ENCODE peak calls at places on chromosomes 2 and 18, in five cellular contexts. One of them, this sample, is unnamed.

GRCh38 chr2:202555354-202555753 is 79.4 kb upstream of the FAM117B start:
- DNase-seq in K562: no peak
- DNase-seq in H1: no peak
- DNase-seq in IMR-90: no peak
- DNase-seq in A549: no peak
- DNase-seq in this sample: no peak

GRCh38 chr2:12320027-12320734 is 396.6 kb upstream of the TRIB2 start:
- DNase-seq in H1: no peak
- DNase-seq in IMR-90: peak
- DNase-seq in A549: no peak
- DNase-seq in K562: no peak
- DNase-seq in this sample: no peak

GRCh38 chr18:63253428-63254372 is 65.9 kb downstream of the BCL2 start:
- DNase-seq in A549: no peak
- DNase-seq in H1: no peak
- DNase-seq in IMR-90: peak
- DNase-seq in K562: no peak
- DNase-seq in this sample: no peak

GRCh38 chr2:113211226-113212105 is 37.7 kb downstream of the PSD4 start:
- DNase-seq in A549: peak
- DNase-seq in IMR-90: peak
- DNase-seq in K562: no peak
- DNase-seq in H1: no peak
- DNase-seq in this sample: peak

GRCh38 chr18:70419526-70419925 is 130.7 kb downstream of the SOCS6 start:
- DNase-seq in H1: no peak
- DNase-seq in K562: no peak
- DNase-seq in IMR-90: peak
- DNase-seq in A549: no peak
- DNase-seq in this sample: no peak

GRCh38 chr2:110810404-110810803 is 78.0 kb downstream of the ACOXL start:
- DNase-seq in IMR-90: no peak
- DNase-seq in H1: no peak
- DNase-seq in A549: no peak
- DNase-seq in K562: no peak
- DNase-seq in this sample: no peak

GRCh38 chr2:37443082-37443481 is 98.7 kb downstream of the QPCT start:
- DNase-seq in K562: no peak
- DNase-seq in H1: no peak
- DNase-seq in IMR-90: no peak
- DNase-seq in A549: no peak
- DNase-seq in this sample: no peak

GRCh38 chr2:152075427-152076050 is 23.3 kb downstream of the CACNB4 start:
- DNase-seq in K562: no peak
- DNase-seq in IMR-90: no peak
- DNase-seq in H1: no peak
- DNase-seq in A549: no peak
- DNase-seq in this sample: no peak

GRCh38 chr2:241309684-241310117 is 5.8 kb downstream of the HDLBP start:
- DNase-seq in H1: peak
- DNase-seq in A549: no peak
- DNase-seq in IMR-90: peak
- DNase-seq in K562: no peak
- DNase-seq in this sample: no peak

GRCh38 chr18:51342815-51343214 is 145.3 kb upstream of the MEX3C start:
- DNase-seq in K562: peak
- DNase-seq in H1: no peak
- DNase-seq in A549: peak
- DNase-seq in IMR-90: peak
- DNase-seq in this sample: peak

DNA sequence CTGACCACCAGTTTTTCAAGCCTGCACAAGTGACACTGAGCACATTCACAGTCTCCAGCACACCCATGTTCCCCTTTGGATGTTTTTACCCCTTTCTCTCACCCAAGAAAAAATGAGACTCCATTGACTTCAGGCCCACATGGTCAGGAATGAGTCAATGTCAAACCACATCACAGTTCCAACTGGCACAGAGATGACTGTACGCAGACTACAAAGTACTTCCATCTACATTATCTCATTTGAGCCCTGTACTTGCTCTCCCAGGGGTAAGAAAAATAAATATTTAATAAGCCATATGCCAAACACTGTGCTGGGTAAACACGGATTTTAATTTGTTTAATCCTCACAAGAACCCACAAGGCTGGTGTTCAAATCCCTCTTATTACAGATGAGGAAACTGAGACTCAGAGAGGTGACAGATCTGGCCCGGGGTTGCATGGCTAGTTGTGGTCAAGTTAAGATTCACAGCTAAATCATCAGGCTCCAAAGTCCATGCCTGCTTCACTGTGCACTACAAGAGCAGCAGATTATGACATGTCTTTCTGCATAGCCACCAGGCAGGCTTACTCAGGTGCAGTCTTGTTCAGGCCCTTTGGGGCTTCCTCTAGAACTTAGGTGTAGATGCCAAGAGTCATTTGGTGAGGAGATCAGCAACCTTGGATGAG is 106.1 kb downstream of the TXNL1 start:
- DNase-seq in A549: no peak
- DNase-seq in K562: no peak
- DNase-seq in IMR-90: peak
- DNase-seq in H1: no peak
- DNase-seq in this sample: no peak
- TF ChIP-seq MAFK in A549: no peak
- TF ChIP-seq MAFK in K562: no peak
- TF ChIP-seq MAFK in IMR-90: no peak
- TF ChIP-seq MAFK in H1: no peak
- TF ChIP-seq MAFK in this sample: no peak

DNA sequence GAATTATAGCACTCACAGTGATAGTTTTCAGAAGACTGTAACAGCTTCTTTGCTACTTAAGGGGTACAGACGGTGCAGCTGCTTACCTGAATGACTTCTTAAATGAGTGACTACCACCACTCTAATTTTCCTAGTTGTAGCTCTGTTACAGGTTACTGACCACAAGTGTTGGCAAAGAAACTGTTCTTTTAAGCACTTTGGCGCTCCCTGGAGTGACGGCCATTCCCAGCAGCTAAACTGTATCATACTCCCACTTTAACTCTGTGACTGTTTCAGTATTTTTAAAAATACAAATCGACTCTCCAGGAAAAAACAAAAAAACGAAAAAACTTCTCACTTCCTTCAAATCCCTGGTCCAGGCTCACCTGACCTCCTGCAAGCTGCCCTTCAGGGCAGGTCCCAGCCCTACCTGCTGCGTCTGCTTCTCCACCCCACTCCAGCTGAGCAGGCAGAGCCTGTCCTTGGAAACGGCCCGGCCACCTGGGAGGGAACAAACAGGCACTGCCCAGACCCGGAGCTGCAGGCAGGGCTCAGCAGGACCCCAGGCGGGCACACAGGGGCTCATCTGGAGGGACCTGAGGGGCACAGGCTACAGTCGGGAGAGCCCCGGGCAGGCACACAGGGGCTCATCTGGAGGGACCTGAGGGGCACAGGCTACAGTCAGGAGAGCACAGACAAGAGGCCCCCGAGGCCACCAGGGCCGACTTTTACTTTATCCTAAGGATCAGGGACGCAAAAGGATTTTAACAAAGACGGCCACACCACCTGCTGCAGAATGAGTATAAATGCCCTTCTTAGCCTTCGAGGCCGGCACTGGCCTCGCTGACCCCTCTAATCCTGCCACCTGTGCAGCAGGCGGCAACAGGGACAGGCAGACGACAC is 24.5 kb downstream of the SLC66A2 start:
- DNase-seq in K562: no peak
- DNase-seq in A549: no peak
- DNase-seq in H1: peak
- DNase-seq in IMR-90: no peak
- DNase-seq in this sample: no peak
- TF ChIP-seq MAFK in K562: no peak
- TF ChIP-seq MAFK in A549: no peak
- TF ChIP-seq MAFK in H1: no peak
- TF ChIP-seq MAFK in IMR-90: no peak
- TF ChIP-seq MAFK in this sample: no peak

GRCh38 chr2:216574586-216574985 is 58.6 kb upstream of the IGFBP2 start:
- DNase-seq in A549: no peak
- DNase-seq in IMR-90: no peak
- DNase-seq in K562: no peak
- DNase-seq in H1: no peak
- DNase-seq in this sample: no peak

GRCh38 chr2:216571178-216571908 is 61.9 kb upstream of the IGFBP2 start:
- DNase-seq in H1: no peak
- DNase-seq in A549: no peak
- DNase-seq in K562: no peak
- DNase-seq in IMR-90: no peak
- DNase-seq in this sample: peak

GRCh38 chr2:216571909-216572513 is 61.2 kb upstream of the IGFBP2 start:
- DNase-seq in K562: no peak
- DNase-seq in A549: no peak
- DNase-seq in H1: no peak
- DNase-seq in IMR-90: no peak
- DNase-seq in this sample: peak

GRCh38 chr2:216574046-216574445 is 59.2 kb upstream of the IGFBP2 start:
- DNase-seq in K562: no peak
- DNase-seq in IMR-90: peak
- DNase-seq in H1: no peak
- DNase-seq in A549: no peak
- DNase-seq in this sample: no peak

DNA sequence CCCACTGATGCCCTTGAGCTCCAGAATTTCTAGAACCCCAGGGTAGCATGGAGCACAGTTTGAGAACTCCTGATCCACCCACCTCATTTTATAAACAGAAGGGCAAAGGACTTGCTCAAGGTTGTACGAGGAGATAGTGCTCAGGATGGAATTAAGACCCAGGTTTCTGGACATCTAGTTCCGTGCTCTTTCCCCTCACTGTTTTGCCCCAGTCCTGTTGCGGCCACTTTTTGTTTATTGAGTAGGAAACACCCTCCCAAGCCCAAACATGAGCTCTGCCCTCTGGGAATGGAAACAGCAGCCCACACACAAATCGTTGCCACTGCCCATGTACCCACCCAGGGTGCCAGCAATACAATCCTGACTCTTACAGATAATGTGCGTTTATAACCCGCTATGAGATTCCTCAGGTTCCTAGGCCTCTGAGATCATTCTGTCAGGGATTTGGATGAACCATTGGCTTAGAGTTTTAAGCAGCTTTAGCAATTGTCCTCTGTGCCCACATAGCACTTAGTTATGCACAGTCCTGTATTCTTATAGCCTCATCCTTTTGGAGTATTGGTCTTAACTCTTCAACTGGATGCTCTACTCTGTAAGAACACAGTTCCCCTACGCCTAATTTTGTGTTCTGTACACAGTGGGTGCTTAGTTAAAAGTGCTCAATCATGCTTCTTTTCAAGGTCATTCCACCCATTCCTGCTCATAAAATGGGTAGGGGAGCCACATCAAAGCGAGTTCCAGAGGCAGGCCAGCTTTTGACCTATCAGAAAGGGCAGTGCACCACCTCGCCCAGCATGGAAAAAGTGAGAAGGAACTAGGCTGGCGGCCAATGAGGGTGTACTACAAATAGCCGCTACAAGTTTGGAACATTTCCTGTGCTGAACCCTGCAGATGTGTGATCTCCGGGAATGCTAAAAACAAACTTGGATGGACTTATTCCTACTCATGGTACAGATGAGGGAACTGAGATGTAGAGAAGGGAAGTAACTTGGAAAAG is 60.3 kb upstream of the IGFBP2 start:
- DNase-seq in H1: no peak
- DNase-seq in A549: no peak
- DNase-seq in IMR-90: no peak
- DNase-seq in K562: no peak
- DNase-seq in this sample: peak
- TF ChIP-seq MAFK in H1: no peak
- TF ChIP-seq MAFK in A549: no peak
- TF ChIP-seq MAFK in IMR-90: no peak
- TF ChIP-seq MAFK in K562: no peak
- TF ChIP-seq MAFK in this sample: no peak

GRCh38 chr2:119823734-119824334 is 64.1 kb downstream of the PTPN4 start:
- DNase-seq in IMR-90: peak
- DNase-seq in H1: no peak
- DNase-seq in A549: peak
- DNase-seq in K562: peak
- DNase-seq in this sample: peak
- TF ChIP-seq MAFK in IMR-90: no peak
- TF ChIP-seq MAFK in H1: no peak
- TF ChIP-seq MAFK in A549: no peak
- TF ChIP-seq MAFK in K562: no peak
- TF ChIP-seq MAFK in this sample: no peak

This sample was measured in HepG2.